ENCODE peak calls at places on chromosomes 2 and 18, in four cellular contexts. One of them, this sample, is unnamed.

GRCh38 chr18:46283895-46284295 is 179.7 kb downstream of the HAUS1 start:
- DNase-seq in RWPE1: no peak
- DNase-seq in stimulated activated CD8-positive, alpha-beta memory T cell treated with anti-CD3 and anti-CD28 coated beads, Interleukin-15, amount 100 ng/mL, for 24 hours: no peak
- DNase-seq in RCC 7860: no peak
- DNase-seq in this sample: no peak

GRCh38 chr18:45806226-45806625 is 19.2 kb upstream of the SIGLEC15 start:
- DNase-seq in RWPE1: no peak
- DNase-seq in stimulated activated CD8-positive, alpha-beta memory T cell treated with anti-CD3 and anti-CD28 coated beads, Interleukin-15, amount 100 ng/mL, for 24 hours: no peak
- DNase-seq in RCC 7860: no peak
- DNase-seq in this sample: no peak

GRCh38 chr18:31801078-31801477 is 40.4 kb upstream of the SLC25A52 start:
- DNase-seq in RWPE1: no peak
- DNase-seq in stimulated activated CD8-positive, alpha-beta memory T cell treated with anti-CD3 and anti-CD28 coated beads, Interleukin-15, amount 100 ng/mL, for 24 hours: no peak
- DNase-seq in RCC 7860: no peak
- DNase-seq in this sample: no peak

GRCh38 chr2:229235136-229235914 is 35.8 kb downstream of the PID1 start:
- DNase-seq in RWPE1: peak
- DNase-seq in stimulated activated CD8-positive, alpha-beta memory T cell treated with anti-CD3 and anti-CD28 coated beads, Interleukin-15, amount 100 ng/mL, for 24 hours: no peak
- DNase-seq in RCC 7860: no peak
- DNase-seq in this sample: no peak

GRCh38 chr2:30315391-30316055 is 84.2 kb downstream of the LBH start:
- DNase-seq in RWPE1: no peak
- DNase-seq in stimulated activated CD8-positive, alpha-beta memory T cell treated with anti-CD3 and anti-CD28 coated beads, Interleukin-15, amount 100 ng/mL, for 24 hours: no peak
- DNase-seq in RCC 7860: no peak
- DNase-seq in this sample: no peak

GRCh38 chr2:59339121-59339836 is 1098.2 kb upstream of the FANCL start:
- DNase-seq in RWPE1: no peak
- DNase-seq in stimulated activated CD8-positive, alpha-beta memory T cell treated with anti-CD3 and anti-CD28 coated beads, Interleukin-15, amount 100 ng/mL, for 24 hours: no peak
- DNase-seq in RCC 7860: no peak
- DNase-seq in this sample: no peak

GRCh38 chr18:32470136-32470712 is 458 bp downstream of the GAREM1 start:
- DNase-seq in RWPE1: peak
- DNase-seq in stimulated activated CD8-positive, alpha-beta memory T cell treated with anti-CD3 and anti-CD28 coated beads, Interleukin-15, amount 100 ng/mL, for 24 hours: no peak
- DNase-seq in RCC 7860: no peak
- DNase-seq in this sample: no peak

GRCh38 chr2:17869128-17869527 is 9.3 kb upstream of the KCNS3 start:
- DNase-seq in RWPE1: peak
- DNase-seq in stimulated activated CD8-positive, alpha-beta memory T cell treated with anti-CD3 and anti-CD28 coated beads, Interleukin-15, amount 100 ng/mL, for 24 hours: no peak
- DNase-seq in RCC 7860: peak
- DNase-seq in this sample: no peak

GRCh38 chr2:120934891-120935338 is 199.2 kb downstream of the GLI2 start:
- DNase-seq in RWPE1: peak
- DNase-seq in stimulated activated CD8-positive, alpha-beta memory T cell treated with anti-CD3 and anti-CD28 coated beads, Interleukin-15, amount 100 ng/mL, for 24 hours: no peak
- DNase-seq in RCC 7860: peak
- DNase-seq in this sample: peak

GRCh38 chr2:67574230-67574629 is 177.1 kb downstream of the ETAA1 start:
- DNase-seq in RWPE1: peak
- DNase-seq in stimulated activated CD8-positive, alpha-beta memory T cell treated with anti-CD3 and anti-CD28 coated beads, Interleukin-15, amount 100 ng/mL, for 24 hours: no peak
- DNase-seq in RCC 7860: peak
- DNase-seq in this sample: no peak

GRCh38 chr2:120861191-120861575 is 125.5 kb downstream of the GLI2 start:
- DNase-seq in RWPE1: no peak
- DNase-seq in stimulated activated CD8-positive, alpha-beta memory T cell treated with anti-CD3 and anti-CD28 coated beads, Interleukin-15, amount 100 ng/mL, for 24 hours: no peak
- DNase-seq in RCC 7860: no peak
- DNase-seq in this sample: no peak

GRCh38 chr2:46963961-46964673 is 48.5 kb upstream of the MCFD2 start:
- DNase-seq in RWPE1: peak
- DNase-seq in stimulated activated CD8-positive, alpha-beta memory T cell treated with anti-CD3 and anti-CD28 coated beads, Interleukin-15, amount 100 ng/mL, for 24 hours: no peak
- DNase-seq in RCC 7860: no peak
- DNase-seq in this sample: no peak

This sample was measured in AG04449.